ENCODE peak calls at places on chromosomes 11 and 22, in ten cellular contexts. One of them, this sample, is unnamed.

GRCh38 chr11:64801591-64802369 is 1.2 kb downstream of the MAP4K2 start:
- DNase-seq in endothelial cell: peak
- DNase-seq in testis: no peak
- DNase-seq in suprapubic skin: no peak
- DNase-seq in AG10803: no peak
- DNase-seq in Caco-2: no peak
- DNase-seq in lung: no peak
- DNase-seq in prostate gland: no peak
- DNase-seq in fibroblast of the aortic adventitia: no peak
- DNase-seq in fibroblast of mammary gland: no peak
- DNase-seq in this sample: no peak

GRCh38 chr11:79390923-79391322 is 49.9 kb downstream of the TENM4 start:
- DNase-seq in suprapubic skin: no peak
- DNase-seq in prostate gland: no peak
- DNase-seq in lung: no peak
- DNase-seq in AG10803: peak
- DNase-seq in testis: no peak
- DNase-seq in Caco-2: no peak
- DNase-seq in endothelial cell: no peak
- DNase-seq in fibroblast of mammary gland: no peak
- DNase-seq in fibroblast of the aortic adventitia: peak
- DNase-seq in this sample: no peak

GRCh38 chr11:74847895-74848294 is 99.2 kb downstream of the RNF169 start:
- DNase-seq in AG10803: no peak
- DNase-seq in prostate gland: no peak
- DNase-seq in endothelial cell: no peak
- DNase-seq in fibroblast of mammary gland: no peak
- DNase-seq in Caco-2: no peak
- DNase-seq in testis: no peak
- DNase-seq in lung: no peak
- DNase-seq in fibroblast of the aortic adventitia: no peak
- DNase-seq in suprapubic skin: no peak
- DNase-seq in this sample: no peak

GRCh38 chr11:3193373-3194015 is 25.1 kb downstream of the MRGPRG start:
- DNase-seq in Caco-2: no peak
- DNase-seq in testis: no peak
- DNase-seq in AG10803: no peak
- DNase-seq in fibroblast of the aortic adventitia: no peak
- DNase-seq in prostate gland: no peak
- DNase-seq in fibroblast of mammary gland: no peak
- DNase-seq in suprapubic skin: no peak
- DNase-seq in endothelial cell: no peak
- DNase-seq in lung: no peak
- DNase-seq in this sample: no peak

GRCh38 chr22:42811510-42811909 is 45.6 kb downstream of the ARFGAP3 start:
- DNase-seq in testis: no peak
- DNase-seq in suprapubic skin: no peak
- DNase-seq in prostate gland: no peak
- DNase-seq in fibroblast of the aortic adventitia: no peak
- DNase-seq in AG10803: no peak
- DNase-seq in lung: peak
- DNase-seq in fibroblast of mammary gland: no peak
- DNase-seq in Caco-2: no peak
- DNase-seq in endothelial cell: no peak
- DNase-seq in this sample: no peak

GRCh38 chr11:3155691-3156258 is 9.3 kb downstream of the OSBPL5 start:
- DNase-seq in Caco-2: no peak
- DNase-seq in fibroblast of mammary gland: peak
- DNase-seq in lung: no peak
- DNase-seq in prostate gland: no peak
- DNase-seq in suprapubic skin: no peak
- DNase-seq in fibroblast of the aortic adventitia: peak
- DNase-seq in testis: no peak
- DNase-seq in endothelial cell: no peak
- DNase-seq in AG10803: peak
- DNase-seq in this sample: peak

GRCh38 chr11:62443390-62444201 is 24.8 kb downstream of the SCGB1A1 start:
- DNase-seq in lung: no peak
- DNase-seq in AG10803: peak
- DNase-seq in Caco-2: no peak
- DNase-seq in fibroblast of mammary gland: no peak
- DNase-seq in testis: no peak
- DNase-seq in suprapubic skin: peak
- DNase-seq in fibroblast of the aortic adventitia: peak
- DNase-seq in prostate gland: no peak
- DNase-seq in endothelial cell: no peak
- DNase-seq in this sample: no peak

GRCh38 chr11:114596175-114596919 is 761 bp upstream of the NXPE4 start:
- DNase-seq in prostate gland: no peak
- DNase-seq in AG10803: no peak
- DNase-seq in testis: no peak
- DNase-seq in fibroblast of the aortic adventitia: no peak
- DNase-seq in suprapubic skin: no peak
- DNase-seq in Caco-2: no peak
- DNase-seq in lung: no peak
- DNase-seq in fibroblast of mammary gland: no peak
- DNase-seq in endothelial cell: no peak
- DNase-seq in this sample: no peak

GRCh38 chr11:32334822-32335221 is 100.5 kb downstream of the WT1 start:
- DNase-seq in testis: peak
- DNase-seq in fibroblast of the aortic adventitia: no peak
- DNase-seq in Caco-2: no peak
- DNase-seq in fibroblast of mammary gland: peak
- DNase-seq in lung: no peak
- DNase-seq in AG10803: no peak
- DNase-seq in endothelial cell: no peak
- DNase-seq in prostate gland: no peak
- DNase-seq in suprapubic skin: no peak
- DNase-seq in this sample: no peak
- TF ChIP-seq CTCF in testis: peak
- TF ChIP-seq CTCF in fibroblast of the aortic adventitia: peak
- TF ChIP-seq CTCF in Caco-2: no peak
- TF ChIP-seq CTCF in fibroblast of mammary gland: peak
- TF ChIP-seq CTCF in lung: no peak
- TF ChIP-seq CTCF in AG10803: peak
- TF ChIP-seq CTCF in endothelial cell: peak
- TF ChIP-seq CTCF in prostate gland: no peak
- TF ChIP-seq CTCF in suprapubic skin: no peak
- TF ChIP-seq CTCF in this sample: peak

DNA sequence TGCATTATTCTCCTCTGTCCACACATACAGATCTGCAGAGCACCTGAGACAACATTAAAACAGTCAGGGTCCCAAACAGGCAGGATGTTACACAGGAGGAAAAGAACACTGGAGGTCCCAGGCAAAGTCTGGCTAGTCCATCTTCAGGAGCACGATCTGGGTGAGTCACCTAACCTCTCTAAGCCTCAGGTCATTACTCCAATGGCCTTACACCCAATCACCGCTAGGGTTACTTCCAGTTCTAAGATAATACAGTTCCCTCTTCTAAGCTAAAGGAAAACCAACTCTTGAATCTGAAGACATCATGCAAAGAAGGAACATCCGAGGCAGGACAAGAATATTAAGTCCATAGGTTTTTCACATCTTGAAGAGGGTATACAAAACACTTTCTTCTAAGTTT is 24.5 kb downstream of the ASCC2 start:
- DNase-seq in fibroblast of mammary gland: peak
- DNase-seq in testis: no peak
- DNase-seq in AG10803: no peak
- DNase-seq in endothelial cell: no peak
- DNase-seq in prostate gland: no peak
- DNase-seq in suprapubic skin: no peak
- DNase-seq in Caco-2: no peak
- DNase-seq in lung: no peak
- DNase-seq in fibroblast of the aortic adventitia: no peak
- DNase-seq in this sample: peak
- TF ChIP-seq CTCF in fibroblast of mammary gland: peak
- TF ChIP-seq CTCF in testis: no peak
- TF ChIP-seq CTCF in AG10803: no peak
- TF ChIP-seq CTCF in endothelial cell: no peak
- TF ChIP-seq CTCF in prostate gland: no peak
- TF ChIP-seq CTCF in suprapubic skin: no peak
- TF ChIP-seq CTCF in Caco-2: peak
- TF ChIP-seq CTCF in lung: no peak
- TF ChIP-seq CTCF in fibroblast of the aortic adventitia: peak
- TF ChIP-seq CTCF in this sample: peak

GRCh38 chr22:41285820-41286638 is at the start of gene RANGAP1:
- DNase-seq in suprapubic skin: peak
- DNase-seq in Caco-2: peak
- DNase-seq in fibroblast of mammary gland: peak
- DNase-seq in AG10803: peak
- DNase-seq in testis: peak
- DNase-seq in lung: peak
- DNase-seq in endothelial cell: peak
- DNase-seq in fibroblast of the aortic adventitia: peak
- DNase-seq in prostate gland: peak
- DNase-seq in this sample: peak
- TF ChIP-seq CTCF in suprapubic skin: no peak
- TF ChIP-seq CTCF in Caco-2: peak
- TF ChIP-seq CTCF in fibroblast of mammary gland: peak
- TF ChIP-seq CTCF in AG10803: peak
- TF ChIP-seq CTCF in testis: peak
- TF ChIP-seq CTCF in lung: no peak
- TF ChIP-seq CTCF in endothelial cell: no peak
- TF ChIP-seq CTCF in fibroblast of the aortic adventitia: peak
- TF ChIP-seq CTCF in prostate gland: peak
- TF ChIP-seq CTCF in this sample: peak

GRCh38 chr11:77107950-77108349 is 5.3 kb downstream of the OMP start:
- DNase-seq in fibroblast of mammary gland: peak
- DNase-seq in fibroblast of the aortic adventitia: peak
- DNase-seq in lung: peak
- DNase-seq in suprapubic skin: no peak
- DNase-seq in testis: peak
- DNase-seq in Caco-2: no peak
- DNase-seq in endothelial cell: no peak
- DNase-seq in AG10803: peak
- DNase-seq in prostate gland: no peak
- DNase-seq in this sample: peak
- TF ChIP-seq CTCF in fibroblast of mammary gland: no peak
- TF ChIP-seq CTCF in fibroblast of the aortic adventitia: no peak
- TF ChIP-seq CTCF in lung: no peak
- TF ChIP-seq CTCF in suprapubic skin: no peak
- TF ChIP-seq CTCF in testis: no peak
- TF ChIP-seq CTCF in Caco-2: no peak
- TF ChIP-seq CTCF in endothelial cell: no peak
- TF ChIP-seq CTCF in AG10803: no peak
- TF ChIP-seq CTCF in prostate gland: no peak
- TF ChIP-seq CTCF in this sample: peak

DNA sequence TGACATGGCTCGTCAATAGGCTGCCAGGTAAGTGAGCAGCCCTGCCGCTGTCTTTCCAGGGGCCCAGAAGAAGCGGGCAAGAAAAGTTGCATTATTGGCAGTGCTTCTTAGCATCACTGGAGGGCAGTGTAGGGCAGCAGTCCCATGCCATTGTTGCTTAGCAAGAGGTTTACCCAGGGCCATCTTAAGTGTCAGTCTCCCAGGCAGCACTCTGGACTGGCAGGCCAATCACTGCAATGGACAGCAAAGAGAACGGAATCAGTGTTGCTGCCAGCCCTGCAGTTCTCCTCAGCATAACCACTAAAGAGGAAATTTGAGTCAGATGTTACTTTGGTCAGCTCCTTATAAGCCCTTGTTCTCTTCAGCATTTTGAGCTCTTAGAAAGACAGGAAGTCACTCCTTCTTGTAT is 13.4 kb upstream of the GRK2 start:
- DNase-seq in prostate gland: no peak
- DNase-seq in endothelial cell: no peak
- DNase-seq in AG10803: peak
- DNase-seq in fibroblast of the aortic adventitia: peak
- DNase-seq in fibroblast of mammary gland: peak
- DNase-seq in suprapubic skin: no peak
- DNase-seq in Caco-2: no peak
- DNase-seq in lung: no peak
- DNase-seq in testis: no peak
- DNase-seq in this sample: peak
- TF ChIP-seq CTCF in prostate gland: peak
- TF ChIP-seq CTCF in endothelial cell: peak
- TF ChIP-seq CTCF in AG10803: peak
- TF ChIP-seq CTCF in fibroblast of the aortic adventitia: peak
- TF ChIP-seq CTCF in fibroblast of mammary gland: peak
- TF ChIP-seq CTCF in suprapubic skin: peak
- TF ChIP-seq CTCF in Caco-2: peak
- TF ChIP-seq CTCF in lung: no peak
- TF ChIP-seq CTCF in testis: peak
- TF ChIP-seq CTCF in this sample: peak

GRCh38 chr11:33257160-33257896 is at the start of gene HIPK3:
- DNase-seq in endothelial cell: peak
- DNase-seq in fibroblast of the aortic adventitia: peak
- DNase-seq in suprapubic skin: peak
- DNase-seq in testis: peak
- DNase-seq in AG10803: peak
- DNase-seq in prostate gland: peak
- DNase-seq in fibroblast of mammary gland: peak
- DNase-seq in Caco-2: peak
- DNase-seq in lung: peak
- DNase-seq in this sample: peak
- TF ChIP-seq CTCF in endothelial cell: no peak
- TF ChIP-seq CTCF in fibroblast of the aortic adventitia: no peak
- TF ChIP-seq CTCF in suprapubic skin: peak
- TF ChIP-seq CTCF in testis: no peak
- TF ChIP-seq CTCF in AG10803: no peak
- TF ChIP-seq CTCF in prostate gland: peak
- TF ChIP-seq CTCF in fibroblast of mammary gland: no peak
- TF ChIP-seq CTCF in Caco-2: no peak
- TF ChIP-seq CTCF in lung: no peak
- TF ChIP-seq CTCF in this sample: no peak